ENCODE peak calls at places on chromosomes 12 and 14, in five cellular contexts. T is PC-3, D is K562, O is fibroblast of lung, P is astrocyte. E is an unnamed sample.

GRCh38 chr14:69755299-69755698 is 11.6 kb upstream of the SRSF5 start:
- DNase-seq in O (no peak), P (no peak), D (no peak), T (no peak), E (no peak)

GRCh38 chr12:111643428-111643826 is 42.3 kb downstream of the BRAP start:
- DNase-seq in D (no peak), O (peak; percentile 77), P (peak; percentile 73), T (no peak), E (no peak)

GRCh38 chr12:7512528-7512927 is 9.0 kb upstream of the CD163 start:
- DNase-seq in P (peak; percentile 39), O (peak; percentile 53), T (peak; percentile 19), D (no peak), E (no peak)

GRCh38 chr12:53659609-53660008 is 16.3 kb downstream of the ATP5MC2 start:
- DNase-seq in D (no peak), T (no peak), P (peak; percentile 63), O (peak; percentile 65), E (no peak)

GRCh38 chr14:100706200-100706599 is 20.5 kb upstream of the DLK1 start:
- DNase-seq in T (no peak), P (no peak), O (no peak), D (no peak), E (no peak)

GRCh38 chr12:116492703-116493324 is 66.4 kb upstream of the MAP1LC3B2 start:
- DNase-seq in O (peak; percentile 65), D (peak; percentile 79), P (peak; percentile 57), T (peak; percentile 98), E (no peak)

GRCh38 chr12:89448526-89448925 is 76.1 kb downstream of the GALNT4 start:
- DNase-seq in P (no peak), O (no peak), T (no peak), D (no peak), E (no peak)

GRCh38 chr12:13444076-13444475 is 247.6 kb downstream of the EMP1 start:
- DNase-seq in T (peak; percentile 55), P (no peak), O (no peak), D (no peak), E (no peak)

GRCh38 chr12:5031242-5031641 is 12.4 kb upstream of the KCNA5 start:
- DNase-seq in T (no peak), D (no peak), P (no peak), O (no peak), E (no peak)

GRCh38 chr14:101480022-101480746 is 81.1 kb upstream of the DIO3 start:
- DNase-seq in D (no peak), T (no peak), O (no peak), P (no peak), E (no peak)

GRCh38 chr12:105427883-105428282 is 97.4 kb downstream of the C12orf75 start:
- DNase-seq in O (peak; percentile 52), T (peak; percentile 61), D (no peak), P (peak; percentile 34), E (no peak)

GRCh38 chr14:56125772-56126411 is 7.7 kb downstream of the PELI2 start:
- DNase-seq in D (no peak), P (no peak), T (no peak), O (peak; percentile 15), E (no peak)

GRCh38 chr12:14185441-14186192 is 179.9 kb upstream of the ATF7IP start:
- DNase-seq in P (peak; percentile 6), O (peak; percentile 15), T (peak; percentile 63), D (peak; percentile 12), E (no peak)

GRCh38 chr12:85823436-85824179 is 12.6 kb downstream of the RASSF9 start:
- DNase-seq in O (peak; percentile 92), D (no peak), T (peak; percentile 72), P (peak; percentile 89), E (no peak)

GRCh38 chr12:124123432-124124015 is 150.5 kb downstream of the ZNF664 start:
- DNase-seq in T (no peak), D (no peak), P (no peak), O (no peak), E (no peak)

GRCh38 chr12:113271853-113272561 is 50.7 kb downstream of the TPCN1 start:
- DNase-seq in P (peak; percentile 70), O (peak; percentile 80), T (no peak), D (peak; percentile 55), E (no peak)

GRCh38 chr12:123398177-123398916 is 14.4 kb downstream of the KMT5A start:
- DNase-seq in D (no peak), P (peak; percentile 72), O (peak; percentile 82), T (no peak), E (no peak)

GRCh38 chr14:69490219-69490918 is 5.8 kb downstream of the PLEKHD1 start:
- DNase-seq in P (no peak), O (no peak), T (no peak), D (no peak), E (no peak)

GRCh38 chr14:74712499-74713394 is at the start of the genes AREL1 and FCF1:
- DNase-seq in D (peak; percentile 79), P (peak; percentile 86), O (peak; percentile 91), T (peak; percentile 93), E (peak; percentile 15)

GRCh38 chr14:32332415-32333116 is 3.5 kb downstream of the AKAP6 start:
- DNase-seq in D (no peak), T (peak; percentile 56), P (no peak), O (no peak), E (no peak)

GRCh38 chr12:61916856-61917255 is 343.3 kb upstream of the USP15 start:
- DNase-seq in D (no peak), T (no peak), P (no peak), O (no peak), E (no peak)

GRCh38 chr12:11545438-11546330 is 103.8 kb upstream of the ETV6 start:
- DNase-seq in O (no peak), D (no peak), P (no peak), T (no peak), E (no peak)

GRCh38 chr12:89538902-89539301 is 13.1 kb upstream of the POC1B start:
- DNase-seq in P (no peak), T (no peak), D (no peak), O (no peak), E (no peak)

GRCh38 chr14:99537399-99537798 is 56.2 kb downstream of the CCNK start:
- DNase-seq in O (peak; percentile 91), P (peak; percentile 85), D (no peak), T (peak; percentile 74), E (no peak)
- H3K9ac ChIP-seq in O (no peak overlapping the region), P (peak overlapping the region; percentile 60), D (no peak overlapping the region), T (no peak overlapping the region), E (peak overlapping the region; percentile 6)

DNA sequence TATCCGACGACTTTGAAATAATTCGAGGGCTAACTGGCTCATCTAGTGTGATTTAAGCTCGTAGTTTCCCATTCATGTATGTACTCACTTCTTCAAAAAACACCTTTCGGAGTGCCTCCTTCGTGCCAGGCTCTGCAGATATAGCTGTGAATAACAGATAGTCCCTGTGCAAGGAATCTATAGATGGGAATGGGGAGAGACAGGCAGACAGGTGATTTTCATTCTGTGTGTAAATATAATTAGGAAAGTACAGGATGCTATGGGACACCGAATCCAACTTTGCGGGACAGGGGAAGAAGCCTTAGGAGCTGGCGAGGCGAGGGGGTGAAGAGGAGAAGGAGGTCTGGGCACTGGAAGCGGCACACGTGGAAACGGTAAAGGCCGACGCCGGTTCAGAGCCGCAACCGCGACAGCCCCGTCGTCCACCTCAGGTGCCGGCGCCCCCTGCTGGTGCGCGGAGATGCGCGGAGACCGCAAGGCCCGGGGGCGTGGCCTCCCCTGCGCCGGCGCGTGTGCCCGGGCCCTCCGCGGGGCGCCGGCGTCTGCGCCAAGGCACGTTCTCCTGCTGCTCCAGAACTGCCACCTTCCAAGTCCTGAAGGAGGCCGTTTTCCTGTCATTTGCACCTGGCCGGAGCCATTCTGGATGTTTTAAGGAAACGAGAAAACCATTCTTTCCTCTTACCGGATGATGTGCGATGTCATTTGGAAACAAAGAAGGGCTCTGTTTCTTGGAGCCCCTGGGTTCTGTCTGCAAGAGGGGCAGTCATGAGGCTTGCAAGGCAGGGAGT is 18.0 kb upstream of the CACNA1C start:
- DNase-seq in D (peak; percentile 88), T (peak; percentile 75), P (no peak), O (peak; percentile 65), E (no peak)
- TF ChIP-seq EZH2 in D (no peak), T (no peak), P (peak; percentile 37), O (peak; percentile 52), E (no peak)

DNA sequence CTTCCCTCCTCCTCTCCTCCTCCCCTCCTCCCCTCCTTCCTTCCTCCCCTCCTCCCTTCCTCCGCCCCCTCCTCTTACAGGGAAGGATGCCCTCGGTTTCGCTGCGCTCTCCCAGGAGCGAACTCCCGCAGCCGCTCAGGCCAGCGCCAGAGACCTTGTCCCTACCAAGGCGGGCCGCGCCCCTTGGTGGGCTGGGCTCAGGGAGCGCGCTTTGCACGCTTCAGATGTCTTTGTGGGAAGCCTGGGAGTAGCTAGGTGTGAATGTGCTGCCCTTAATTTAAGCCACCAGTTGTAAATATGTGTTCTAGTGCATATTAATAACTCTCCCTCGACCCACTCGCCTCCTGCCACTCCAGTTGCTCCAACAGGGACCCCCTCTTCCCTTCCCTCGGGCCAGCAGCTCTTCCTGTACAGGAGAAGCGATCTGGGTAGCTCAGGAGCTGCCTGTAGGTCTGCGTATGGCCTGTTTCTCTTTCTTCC is 13.4 kb upstream of the MAP3K9 start:
- DNase-seq in D (no peak), P (no peak), T (no peak), O (peak; percentile 30), E (no peak)
- H3K9ac ChIP-seq in D (no peak overlapping the region), P (peak overlapping the region; percentile 83), T (no peak overlapping the region), O (no peak overlapping the region), E (peak overlapping the region; percentile 10)

GRCh38 chr12:132329036-132329738 is at the start of gene GALNT9:
- DNase-seq in O (peak; percentile 23), P (no peak), D (peak; percentile 48), T (no peak), E (no peak)

GRCh38 chr12:132329739-132330548 is 555 bp upstream of the GALNT9 start:
- DNase-seq in P (no peak), T (no peak), D (no peak), O (no peak), E (no peak)

GRCh38 chr12:132327351-132328171 is 1.8 kb downstream of the GALNT9 start:
- DNase-seq in P (peak; percentile 87), O (peak; percentile 90), T (peak; percentile 82), D (no peak), E (no peak)

GRCh38 chr12:132326646-132327045 is 2.7 kb downstream of the GALNT9 start:
- DNase-seq in P (no peak), D (no peak), T (no peak), O (no peak), E (no peak)

GRCh38 chr12:132328282-132329029 is 933 bp downstream of the GALNT9 start:
- DNase-seq in P (no peak), D (no peak), T (no peak), O (no peak), E (no peak)
- TF ChIP-seq EZH2 in P (peak; percentile 23), D (no peak), T (no peak), O (no peak), E (no peak)

GRCh38 chr14:53824061-53824460 is 132.6 kb downstream of the BMP4 start:
- DNase-seq in T (no peak), P (no peak), O (no peak), D (no peak), E (no peak)

GRCh38 chr14:53828820-53829219 is 127.8 kb downstream of the BMP4 start:
- DNase-seq in D (no peak), T (no peak), O (no peak), P (no peak), E (no peak)
- H3K9ac ChIP-seq in D (no peak overlapping the region), T (no peak overlapping the region), O (no peak overlapping the region), P (no peak overlapping the region), E (no peak overlapping the region)

GRCh38 chr12:41188058-41188840 is at the start of gene PDZRN4:
- DNase-seq in O (no peak), T (no peak), D (no peak), P (no peak), E (no peak)
- TF ChIP-seq EZH2 in O (peak; percentile 72), T (no peak), D (no peak), P (peak; percentile 57), E (peak; percentile 82)

E was measured in keratinocyte.